ENCODE peak calls at places on chromosomes 11 and 22, in nine cellular contexts. One of them, this sample, is unnamed. For H3K4me1, the result is how much of the 10 kb centered on the place peaks cover.

GRCh38 chr11:86484164-86484794 is 109.6 kb downstream of the CCDC81 start:
- DNase-seq in HCT116: peak
- DNase-seq in sigmoid colon: peak
- DNase-seq in heart left ventricle: no peak
- DNase-seq in Panc1: peak
- DNase-seq in fibroblast of lung: peak
- DNase-seq in A673: peak
- DNase-seq in colonic mucosa: no peak
- DNase-seq in CD8-positive, alpha-beta T cell: no peak
- DNase-seq in this sample: peak

GRCh38 chr22:46483353-46483752 is 54.1 kb downstream of the CELSR1 start:
- DNase-seq in Panc1: no peak
- DNase-seq in CD8-positive, alpha-beta T cell: no peak
- DNase-seq in heart left ventricle: no peak
- DNase-seq in A673: peak
- DNase-seq in HCT116: no peak
- DNase-seq in sigmoid colon: no peak
- DNase-seq in fibroblast of lung: no peak
- DNase-seq in colonic mucosa: no peak
- DNase-seq in this sample: no peak

GRCh38 chr11:116335891-116336290 is 436.9 kb downstream of the BUD13 start:
- DNase-seq in HCT116: no peak
- DNase-seq in Panc1: no peak
- DNase-seq in A673: no peak
- DNase-seq in CD8-positive, alpha-beta T cell: no peak
- DNase-seq in fibroblast of lung: no peak
- DNase-seq in colonic mucosa: no peak
- DNase-seq in heart left ventricle: no peak
- DNase-seq in sigmoid colon: no peak
- DNase-seq in this sample: no peak

GRCh38 chr22:28052818-28053217 is 133.8 kb upstream of the PITPNB start:
- DNase-seq in A673: no peak
- DNase-seq in HCT116: no peak
- DNase-seq in sigmoid colon: no peak
- DNase-seq in colonic mucosa: no peak
- DNase-seq in heart left ventricle: no peak
- DNase-seq in Panc1: no peak
- DNase-seq in CD8-positive, alpha-beta T cell: no peak
- DNase-seq in fibroblast of lung: no peak
- DNase-seq in this sample: no peak

GRCh38 chr22:21632237-21632895 is at the start of gene CCDC116:
- DNase-seq in CD8-positive, alpha-beta T cell: peak
- DNase-seq in A673: peak
- DNase-seq in fibroblast of lung: no peak
- DNase-seq in sigmoid colon: no peak
- DNase-seq in heart left ventricle: peak
- DNase-seq in colonic mucosa: no peak
- DNase-seq in Panc1: no peak
- DNase-seq in HCT116: no peak
- DNase-seq in this sample: no peak

GRCh38 chr22:26713823-26714449 is 56.5 kb downstream of the MIAT start:
- DNase-seq in Panc1: no peak
- DNase-seq in A673: peak
- DNase-seq in sigmoid colon: no peak
- DNase-seq in colonic mucosa: no peak
- DNase-seq in HCT116: no peak
- DNase-seq in heart left ventricle: no peak
- DNase-seq in fibroblast of lung: no peak
- DNase-seq in CD8-positive, alpha-beta T cell: no peak
- DNase-seq in this sample: no peak

GRCh38 chr11:124834526-124835190 is 30.6 kb upstream of the ROBO3 start:
- DNase-seq in CD8-positive, alpha-beta T cell: no peak
- DNase-seq in colonic mucosa: no peak
- DNase-seq in heart left ventricle: no peak
- DNase-seq in sigmoid colon: no peak
- DNase-seq in A673: no peak
- DNase-seq in Panc1: no peak
- DNase-seq in fibroblast of lung: no peak
- DNase-seq in HCT116: no peak
- DNase-seq in this sample: no peak

GRCh38 chr11:47162426-47162825 is 14.3 kb downstream of the ARFGAP2 start:
- DNase-seq in colonic mucosa: no peak
- DNase-seq in HCT116: no peak
- DNase-seq in CD8-positive, alpha-beta T cell: no peak
- DNase-seq in sigmoid colon: no peak
- DNase-seq in fibroblast of lung: no peak
- DNase-seq in A673: no peak
- DNase-seq in Panc1: no peak
- DNase-seq in heart left ventricle: no peak
- DNase-seq in this sample: no peak

GRCh38 chr11:6925636-6926207 is 504 bp upstream of the ZNF215 start:
- DNase-seq in colonic mucosa: peak
- DNase-seq in Panc1: peak
- DNase-seq in fibroblast of lung: no peak
- DNase-seq in HCT116: peak
- DNase-seq in sigmoid colon: no peak
- DNase-seq in A673: peak
- DNase-seq in CD8-positive, alpha-beta T cell: no peak
- DNase-seq in heart left ventricle: no peak
- DNase-seq in this sample: no peak

GRCh38 chr22:21876486-21877176 is 9.2 kb upstream of the MAPK1 start:
- DNase-seq in Panc1: no peak
- DNase-seq in heart left ventricle: no peak
- DNase-seq in colonic mucosa: no peak
- DNase-seq in A673: peak
- DNase-seq in CD8-positive, alpha-beta T cell: no peak
- DNase-seq in HCT116: no peak
- DNase-seq in fibroblast of lung: peak
- DNase-seq in sigmoid colon: no peak
- DNase-seq in this sample: no peak

GRCh38 chr11:18615628-18616392 is 16.2 kb downstream of the MISFA start:
- DNase-seq in colonic mucosa: no peak
- DNase-seq in sigmoid colon: no peak
- DNase-seq in Panc1: no peak
- DNase-seq in HCT116: no peak
- DNase-seq in heart left ventricle: no peak
- DNase-seq in CD8-positive, alpha-beta T cell: no peak
- DNase-seq in A673: no peak
- DNase-seq in fibroblast of lung: no peak
- DNase-seq in this sample: no peak

GRCh38 chr11:34492806-34493414 is 20.7 kb downstream of the ELF5 start:
- DNase-seq in HCT116: peak
- DNase-seq in heart left ventricle: no peak
- DNase-seq in A673: peak
- DNase-seq in fibroblast of lung: peak
- DNase-seq in Panc1: peak
- DNase-seq in colonic mucosa: peak
- DNase-seq in sigmoid colon: no peak
- DNase-seq in CD8-positive, alpha-beta T cell: no peak
- DNase-seq in this sample: no peak

GRCh38 chr11:45062974-45063635 is 83.3 kb upstream of the PRDM11 start:
- DNase-seq in HCT116: no peak
- DNase-seq in Panc1: no peak
- DNase-seq in heart left ventricle: no peak
- DNase-seq in A673: no peak
- DNase-seq in colonic mucosa: no peak
- DNase-seq in CD8-positive, alpha-beta T cell: no peak
- DNase-seq in sigmoid colon: no peak
- DNase-seq in fibroblast of lung: no peak
- DNase-seq in this sample: no peak

GRCh38 chr11:45061641-45062040 is 84.8 kb upstream of the PRDM11 start:
- DNase-seq in sigmoid colon: no peak
- DNase-seq in HCT116: no peak
- DNase-seq in heart left ventricle: no peak
- DNase-seq in Panc1: no peak
- DNase-seq in fibroblast of lung: no peak
- DNase-seq in A673: no peak
- DNase-seq in CD8-positive, alpha-beta T cell: no peak
- DNase-seq in colonic mucosa: no peak
- DNase-seq in this sample: no peak

GRCh38 chr11:45062115-45062514 is 84.3 kb upstream of the PRDM11 start:
- DNase-seq in heart left ventricle: no peak
- DNase-seq in fibroblast of lung: no peak
- DNase-seq in colonic mucosa: no peak
- DNase-seq in CD8-positive, alpha-beta T cell: no peak
- DNase-seq in sigmoid colon: no peak
- DNase-seq in Panc1: no peak
- DNase-seq in HCT116: no peak
- DNase-seq in A673: no peak
- DNase-seq in this sample: no peak

GRCh38 chr11:45058344-45058743 is 88.1 kb upstream of the PRDM11 start:
- DNase-seq in CD8-positive, alpha-beta T cell: no peak
- DNase-seq in heart left ventricle: no peak
- DNase-seq in A673: no peak
- DNase-seq in sigmoid colon: no peak
- DNase-seq in Panc1: no peak
- DNase-seq in colonic mucosa: no peak
- DNase-seq in HCT116: no peak
- DNase-seq in fibroblast of lung: no peak
- DNase-seq in this sample: no peak

DNA sequence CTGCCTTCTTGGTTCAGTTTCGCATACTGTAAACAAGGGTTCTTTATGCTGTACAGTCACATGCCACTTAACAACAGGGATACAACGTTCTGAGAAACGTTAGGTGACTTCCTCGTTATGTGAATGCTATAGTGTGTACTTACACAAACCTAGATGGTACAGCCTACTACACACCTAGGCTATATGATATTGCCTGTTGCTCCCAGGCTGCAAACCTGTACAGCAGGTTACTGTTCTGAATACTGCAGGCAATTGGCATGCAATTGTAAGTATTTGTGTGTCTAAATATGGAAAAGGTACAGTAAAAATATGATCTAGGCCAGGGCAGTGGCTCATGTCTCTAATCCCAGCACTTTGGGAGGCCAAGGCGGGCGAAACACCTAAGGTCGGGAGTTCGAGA is 85.7 kb upstream of the PRDM11 start:
- DNase-seq in Panc1: no peak
- DNase-seq in fibroblast of lung: no peak
- DNase-seq in HCT116: no peak
- DNase-seq in A673: no peak
- DNase-seq in sigmoid colon: no peak
- DNase-seq in colonic mucosa: no peak
- DNase-seq in heart left ventricle: no peak
- DNase-seq in CD8-positive, alpha-beta T cell: no peak
- DNase-seq in this sample: no peak
- H3K4me1 ChIP-seq in Panc1: under half
- H3K4me1 ChIP-seq in fibroblast of lung: under half
- H3K4me1 ChIP-seq in HCT116: under half
- H3K4me1 ChIP-seq in A673: under half
- H3K4me1 ChIP-seq in sigmoid colon: under half
- H3K4me1 ChIP-seq in colonic mucosa: under half
- H3K4me1 ChIP-seq in heart left ventricle: under half
- H3K4me1 ChIP-seq in CD8-positive, alpha-beta T cell: under half
- H3K4me1 ChIP-seq in this sample: under half

DNA sequence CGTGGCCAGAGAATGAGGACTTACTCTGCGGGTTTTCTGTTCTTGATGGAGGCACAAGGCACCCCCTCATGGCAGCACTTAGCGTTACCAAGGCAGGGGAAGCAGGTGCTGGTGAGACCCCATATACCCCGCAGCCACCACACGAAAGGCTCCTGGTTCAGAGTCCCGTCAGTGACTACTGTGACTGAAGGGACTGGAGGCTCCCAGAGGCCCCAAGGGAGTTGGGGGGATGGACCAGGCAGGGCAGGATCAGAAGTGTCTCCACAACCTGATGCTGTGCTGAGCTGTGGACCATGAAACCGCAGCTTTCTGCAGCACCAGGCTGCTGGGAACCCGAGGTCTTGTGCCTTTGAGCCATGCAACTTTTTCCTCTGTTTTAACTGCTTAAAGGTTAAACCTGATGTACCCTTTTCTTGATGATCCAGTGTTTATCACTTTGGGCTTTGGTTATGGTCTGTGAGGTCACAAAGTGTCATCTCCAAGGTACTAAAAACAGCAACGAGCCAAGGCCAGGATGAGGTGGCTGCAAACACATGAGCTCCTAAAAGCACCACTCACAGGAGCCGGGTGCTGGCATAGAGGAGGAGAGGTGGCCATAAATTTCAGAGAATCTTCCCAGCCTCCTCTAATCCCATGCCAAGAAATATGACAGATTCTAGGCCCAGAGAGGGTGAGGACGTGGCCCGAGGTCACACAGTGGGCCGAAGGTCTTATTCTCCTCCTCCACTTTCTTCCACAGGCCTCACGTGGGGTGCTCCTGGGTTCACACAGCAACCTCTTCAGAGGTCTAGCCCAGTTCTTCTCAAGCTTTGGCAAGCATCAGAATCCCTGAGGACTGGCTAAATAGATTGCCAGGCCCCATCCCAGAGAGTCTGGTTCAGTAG is 4.2 kb upstream of the LRRC32 start:
- DNase-seq in A673: no peak
- DNase-seq in sigmoid colon: no peak
- DNase-seq in Panc1: no peak
- DNase-seq in fibroblast of lung: no peak
- DNase-seq in HCT116: no peak
- DNase-seq in heart left ventricle: peak
- DNase-seq in colonic mucosa: no peak
- DNase-seq in CD8-positive, alpha-beta T cell: no peak
- DNase-seq in this sample: no peak
- TF ChIP-seq CTCF in A673: no peak
- TF ChIP-seq CTCF in sigmoid colon: no peak
- TF ChIP-seq CTCF in Panc1: no peak
- TF ChIP-seq CTCF in fibroblast of lung: no peak
- TF ChIP-seq CTCF in HCT116: no peak
- TF ChIP-seq CTCF in heart left ventricle: no peak
- TF ChIP-seq CTCF in colonic mucosa: no peak
- TF ChIP-seq CTCF in CD8-positive, alpha-beta T cell: no peak
- TF ChIP-seq CTCF in this sample: peak

GRCh38 chr11:131157678-131158077 is 212.7 kb upstream of the NTM start:
- DNase-seq in heart left ventricle: no peak
- DNase-seq in colonic mucosa: no peak
- DNase-seq in Panc1: no peak
- DNase-seq in CD8-positive, alpha-beta T cell: no peak
- DNase-seq in sigmoid colon: no peak
- DNase-seq in HCT116: no peak
- DNase-seq in fibroblast of lung: no peak
- DNase-seq in A673: no peak
- DNase-seq in this sample: no peak

DNA sequence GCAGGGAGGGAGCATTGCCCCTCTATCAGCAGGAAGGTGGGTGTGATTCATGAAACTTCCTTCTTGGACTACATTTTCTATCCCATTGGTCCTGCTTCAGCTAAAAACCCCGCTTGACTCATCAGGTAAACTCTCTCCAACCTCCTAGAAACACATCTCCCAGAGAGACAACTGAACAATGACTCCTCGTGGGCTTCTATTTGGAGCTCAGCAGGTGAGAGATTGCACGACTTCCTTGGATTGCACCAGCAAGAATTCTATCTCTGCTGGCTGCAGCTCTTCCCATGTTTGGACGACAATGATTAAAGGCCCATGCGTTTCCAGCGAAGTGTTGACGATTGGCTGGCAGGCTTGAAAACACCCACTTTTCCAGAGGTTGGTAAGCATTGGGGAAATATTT is 216.1 kb upstream of the NTM start:
- DNase-seq in A673: no peak
- DNase-seq in fibroblast of lung: no peak
- DNase-seq in heart left ventricle: no peak
- DNase-seq in sigmoid colon: no peak
- DNase-seq in Panc1: no peak
- DNase-seq in CD8-positive, alpha-beta T cell: no peak
- DNase-seq in HCT116: no peak
- DNase-seq in colonic mucosa: no peak
- DNase-seq in this sample: no peak
- H3K27ac ChIP-seq in A673: no peak
- H3K27ac ChIP-seq in fibroblast of lung: no peak
- H3K27ac ChIP-seq in heart left ventricle: no peak
- H3K27ac ChIP-seq in sigmoid colon: no peak
- H3K27ac ChIP-seq in Panc1: no peak
- H3K27ac ChIP-seq in CD8-positive, alpha-beta T cell: no peak
- H3K27ac ChIP-seq in HCT116: no peak
- H3K27ac ChIP-seq in colonic mucosa: no peak
- H3K27ac ChIP-seq in this sample: no peak

GRCh38 chr11:44992774-44993173 is 42.1 kb upstream of the TP53I11 start:
- DNase-seq in CD8-positive, alpha-beta T cell: no peak
- DNase-seq in heart left ventricle: no peak
- DNase-seq in Panc1: no peak
- DNase-seq in colonic mucosa: no peak
- DNase-seq in fibroblast of lung: no peak
- DNase-seq in sigmoid colon: no peak
- DNase-seq in HCT116: no peak
- DNase-seq in A673: no peak
- DNase-seq in this sample: no peak
- H3K4me1 ChIP-seq in CD8-positive, alpha-beta T cell: under half
- H3K4me1 ChIP-seq in heart left ventricle: under half
- H3K4me1 ChIP-seq in Panc1: under half
- H3K4me1 ChIP-seq in colonic mucosa: under half
- H3K4me1 ChIP-seq in fibroblast of lung: under half
- H3K4me1 ChIP-seq in sigmoid colon: under half
- H3K4me1 ChIP-seq in HCT116: under half
- H3K4me1 ChIP-seq in A673: under half
- H3K4me1 ChIP-seq in this sample: under half

This sample was measured in foreskin keratinocyte.